ENCODE peak calls at places on chromosomes 12 and 14, in six cellular contexts. One of them, this sample, is unnamed.

GRCh38 chr12:104294845-104295674 is 8.5 kb upstream of the EID3 start:
- DNase-seq in K562: no peak
- DNase-seq in SK-N-SH: no peak
- DNase-seq in HCT116: no peak
- DNase-seq in HepG2: no peak
- DNase-seq in GM12878: no peak
- DNase-seq in this sample: no peak

GRCh38 chr12:98861232-98861631 is 216.1 kb downstream of the APAF1 start:
- DNase-seq in K562: no peak
- DNase-seq in SK-N-SH: no peak
- DNase-seq in HCT116: no peak
- DNase-seq in HepG2: no peak
- DNase-seq in GM12878: no peak
- DNase-seq in this sample: no peak

GRCh38 chr12:52857500-52857899 is 8.7 kb upstream of the KRT78 start:
- DNase-seq in K562: no peak
- DNase-seq in SK-N-SH: no peak
- DNase-seq in HCT116: no peak
- DNase-seq in HepG2: no peak
- DNase-seq in GM12878: no peak
- DNase-seq in this sample: no peak

GRCh38 chr12:116818341-116818856 is 62.8 kb downstream of the HRK start:
- DNase-seq in K562: no peak
- DNase-seq in SK-N-SH: peak
- DNase-seq in HCT116: no peak
- DNase-seq in HepG2: no peak
- DNase-seq in GM12878: no peak
- DNase-seq in this sample: no peak

GRCh38 chr14:63435838-63436237 is 107.3 kb downstream of the PPP2R5E start:
- DNase-seq in K562: no peak
- DNase-seq in SK-N-SH: no peak
- DNase-seq in HCT116: no peak
- DNase-seq in HepG2: peak
- DNase-seq in GM12878: no peak
- DNase-seq in this sample: no peak

GRCh38 chr12:13887774-13888388 is 93.5 kb downstream of the GRIN2B start:
- DNase-seq in K562: no peak
- DNase-seq in SK-N-SH: no peak
- DNase-seq in HCT116: no peak
- DNase-seq in HepG2: no peak
- DNase-seq in GM12878: no peak
- DNase-seq in this sample: no peak

GRCh38 chr12:51011960-51012359 is 14.2 kb downstream of the SLC11A2 start:
- DNase-seq in K562: peak
- DNase-seq in SK-N-SH: no peak
- DNase-seq in HCT116: no peak
- DNase-seq in HepG2: no peak
- DNase-seq in GM12878: no peak
- DNase-seq in this sample: no peak

GRCh38 chr14:64955297-64955696 is 12.8 kb upstream of the GPX2 start:
- DNase-seq in K562: no peak
- DNase-seq in SK-N-SH: no peak
- DNase-seq in HCT116: no peak
- DNase-seq in HepG2: no peak
- DNase-seq in GM12878: no peak
- DNase-seq in this sample: no peak

GRCh38 chr12:124463341-124463861 is 104.0 kb downstream of the NCOR2 start:
- DNase-seq in K562: no peak
- DNase-seq in SK-N-SH: no peak
- DNase-seq in HCT116: no peak
- DNase-seq in HepG2: no peak
- DNase-seq in GM12878: no peak
- DNase-seq in this sample: no peak

GRCh38 chr14:99572173-99572999 is 31.6 kb downstream of the CCDC85C start:
- DNase-seq in K562: peak
- DNase-seq in SK-N-SH: peak
- DNase-seq in HCT116: no peak
- DNase-seq in HepG2: no peak
- DNase-seq in GM12878: no peak
- DNase-seq in this sample: no peak

GRCh38 chr14:99573436-99574098 is 30.4 kb downstream of the CCDC85C start:
- DNase-seq in K562: no peak
- DNase-seq in SK-N-SH: no peak
- DNase-seq in HCT116: no peak
- DNase-seq in HepG2: no peak
- DNase-seq in GM12878: no peak
- DNase-seq in this sample: no peak

GRCh38 chr14:99573000-99573330 is 31.0 kb downstream of the CCDC85C start:
- DNase-seq in K562: no peak
- DNase-seq in SK-N-SH: no peak
- DNase-seq in HCT116: no peak
- DNase-seq in HepG2: no peak
- DNase-seq in GM12878: no peak
- DNase-seq in this sample: no peak

GRCh38 chr14:99575043-99576023 is 28.7 kb downstream of the CCDC85C start:
- DNase-seq in K562: peak
- DNase-seq in SK-N-SH: peak
- DNase-seq in HCT116: no peak
- DNase-seq in HepG2: peak
- DNase-seq in GM12878: no peak
- DNase-seq in this sample: no peak

DNA sequence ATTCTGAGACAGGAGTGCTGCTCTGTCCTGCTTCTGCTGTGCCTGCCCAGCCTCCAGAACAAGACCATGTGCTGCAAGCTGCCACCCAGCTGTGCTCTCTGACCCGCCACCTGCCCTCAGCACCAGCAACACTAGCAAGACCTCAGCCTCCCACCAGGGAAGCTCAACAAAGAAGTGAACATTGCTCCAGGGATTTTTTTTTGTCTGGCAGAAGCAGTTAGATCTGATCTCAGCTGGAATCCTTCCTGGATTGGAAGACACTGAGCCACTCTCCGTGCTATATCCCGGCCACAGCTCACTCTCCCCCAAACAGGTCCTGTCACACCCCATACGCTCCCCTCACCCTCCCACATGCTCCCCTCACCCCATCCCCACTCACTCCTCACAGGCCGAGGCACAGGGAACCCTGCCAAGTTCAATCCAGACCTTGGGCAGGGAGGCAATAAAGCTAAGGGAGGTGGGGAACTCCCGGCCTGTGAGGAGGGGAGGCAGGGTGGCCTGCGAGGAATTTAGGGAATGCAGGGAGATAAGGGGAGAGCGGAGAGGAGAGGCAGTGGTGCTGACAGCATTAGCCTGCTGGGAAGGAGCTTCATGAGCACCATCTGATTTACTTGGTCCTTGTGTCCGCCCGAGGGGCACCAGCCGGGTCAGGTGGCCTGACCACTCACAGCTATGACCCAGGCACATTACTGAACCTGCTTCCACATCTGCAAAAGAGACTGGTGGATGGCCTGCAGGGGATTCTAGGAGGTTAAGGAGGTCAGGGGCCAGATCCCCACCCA is 29.7 kb downstream of the CCDC85C start:
- DNase-seq in K562: no peak
- DNase-seq in SK-N-SH: peak
- DNase-seq in HCT116: no peak
- DNase-seq in HepG2: peak
- DNase-seq in GM12878: no peak
- DNase-seq in this sample: no peak
- TF ChIP-seq YY1 in K562: no peak
- TF ChIP-seq YY1 in SK-N-SH: no peak
- TF ChIP-seq YY1 in HCT116: no peak
- TF ChIP-seq YY1 in HepG2: no peak
- TF ChIP-seq YY1 in GM12878: no peak
- TF ChIP-seq YY1 in this sample: no peak

GRCh38 chr14:38139926-38140325 is 67.8 kb upstream of the SSTR1 start:
- DNase-seq in K562: no peak
- DNase-seq in SK-N-SH: no peak
- DNase-seq in HCT116: no peak
- DNase-seq in HepG2: no peak
- DNase-seq in GM12878: no peak
- DNase-seq in this sample: no peak

GRCh38 chr14:38145142-38145541 is 62.6 kb upstream of the SSTR1 start:
- DNase-seq in K562: no peak
- DNase-seq in SK-N-SH: no peak
- DNase-seq in HCT116: no peak
- DNase-seq in HepG2: no peak
- DNase-seq in GM12878: no peak
- DNase-seq in this sample: no peak

GRCh38 chr14:38143651-38144505 is 63.8 kb upstream of the SSTR1 start:
- DNase-seq in K562: no peak
- DNase-seq in SK-N-SH: no peak
- DNase-seq in HCT116: no peak
- DNase-seq in HepG2: no peak
- DNase-seq in GM12878: no peak
- DNase-seq in this sample: no peak

GRCh38 chr14:38138581-38139138 is 69.0 kb upstream of the SSTR1 start:
- DNase-seq in K562: no peak
- DNase-seq in SK-N-SH: no peak
- DNase-seq in HCT116: no peak
- DNase-seq in HepG2: no peak
- DNase-seq in GM12878: no peak
- DNase-seq in this sample: no peak

DNA sequence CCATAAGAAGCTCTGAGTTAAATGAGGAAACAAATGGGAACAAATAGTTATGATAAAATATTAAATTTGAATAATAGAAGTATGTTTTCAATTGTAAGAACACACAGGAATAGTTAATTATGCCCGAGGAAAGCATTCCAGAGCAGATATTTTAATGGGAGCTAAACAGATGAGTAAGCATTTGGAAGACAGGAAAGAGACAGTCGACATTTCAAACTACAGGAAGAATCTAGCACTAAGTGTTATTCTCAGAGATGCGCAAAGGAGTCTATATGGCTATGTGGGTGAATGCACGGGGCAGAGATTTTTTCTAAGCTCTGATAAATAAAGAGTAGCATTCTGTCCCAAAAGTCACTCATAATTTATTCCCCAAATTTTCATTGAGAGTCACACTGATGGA is 64.5 kb upstream of the SSTR1 start:
- DNase-seq in K562: no peak
- DNase-seq in SK-N-SH: no peak
- DNase-seq in HCT116: no peak
- DNase-seq in HepG2: no peak
- DNase-seq in GM12878: no peak
- DNase-seq in this sample: no peak
- TF ChIP-seq MAX in K562: no peak
- TF ChIP-seq MAX in SK-N-SH: no peak
- TF ChIP-seq MAX in HCT116: no peak
- TF ChIP-seq MAX in HepG2: no peak
- TF ChIP-seq MAX in GM12878: no peak
- TF ChIP-seq MAX in this sample: no peak

GRCh38 chr14:67975429-67975828 is 155.8 kb downstream of the RAD51B start:
- DNase-seq in K562: no peak
- DNase-seq in SK-N-SH: no peak
- DNase-seq in HCT116: no peak
- DNase-seq in HepG2: no peak
- DNase-seq in GM12878: no peak
- DNase-seq in this sample: no peak

GRCh38 chr14:67970923-67971322 is 151.3 kb downstream of the RAD51B start:
- DNase-seq in K562: no peak
- DNase-seq in SK-N-SH: no peak
- DNase-seq in HCT116: no peak
- DNase-seq in HepG2: no peak
- DNase-seq in GM12878: no peak
- DNase-seq in this sample: no peak

GRCh38 chr14:67977468-67978034 is 158.0 kb downstream of the RAD51B start:
- DNase-seq in K562: no peak
- DNase-seq in SK-N-SH: no peak
- DNase-seq in HCT116: peak
- DNase-seq in HepG2: no peak
- DNase-seq in GM12878: no peak
- DNase-seq in this sample: no peak

GRCh38 chr14:67973415-67973814 is 153.8 kb downstream of the RAD51B start:
- DNase-seq in K562: no peak
- DNase-seq in SK-N-SH: peak
- DNase-seq in HCT116: no peak
- DNase-seq in HepG2: no peak
- DNase-seq in GM12878: no peak
- DNase-seq in this sample: no peak

DNA sequence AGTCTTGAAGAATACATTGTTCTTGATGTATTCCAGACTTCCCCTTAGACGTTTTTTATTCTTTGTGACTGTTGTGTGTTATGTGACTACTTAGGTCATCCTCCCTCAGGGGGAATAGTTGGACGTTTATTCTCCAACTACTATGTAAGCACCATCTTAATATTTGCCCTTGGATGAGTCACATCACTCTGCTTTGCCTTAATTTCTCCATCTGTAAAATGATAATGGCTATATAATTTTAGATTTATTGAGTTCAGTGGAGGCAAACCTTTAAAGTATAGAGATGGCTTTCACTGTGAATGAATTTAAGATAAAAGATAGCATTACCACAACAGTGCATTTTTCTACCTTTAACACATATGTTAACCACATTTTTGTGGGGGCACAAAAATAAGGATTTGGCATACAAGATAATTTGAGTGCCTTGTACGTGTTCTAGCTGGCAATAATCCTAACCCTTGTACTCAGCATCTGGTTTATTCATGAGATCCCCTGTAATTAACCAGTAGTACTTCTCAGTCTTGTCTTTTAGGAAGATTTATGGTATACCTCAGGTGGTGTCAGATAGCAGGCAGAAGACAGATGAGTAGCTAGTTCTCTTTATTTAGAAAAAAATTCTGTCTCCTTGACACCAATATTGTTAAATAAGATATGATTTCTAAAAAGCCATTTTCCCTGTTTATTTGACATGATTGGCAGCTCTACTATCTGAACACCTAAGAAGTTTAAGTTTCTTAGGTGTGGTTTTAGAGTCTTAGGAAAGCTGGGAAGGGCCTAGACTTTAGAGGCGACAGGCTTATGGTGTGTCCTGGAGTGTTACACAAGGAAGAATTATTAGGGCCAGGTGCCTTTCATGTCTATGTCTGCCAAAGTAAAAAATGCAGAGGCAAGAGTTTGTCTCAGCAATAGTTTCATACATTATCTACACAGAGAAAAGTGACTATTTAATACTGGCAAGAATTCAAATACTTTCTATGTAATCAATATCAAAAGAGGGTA is 152.3 kb downstream of the RAD51B start:
- DNase-seq in K562: no peak
- DNase-seq in SK-N-SH: peak
- DNase-seq in HCT116: no peak
- DNase-seq in HepG2: no peak
- DNase-seq in GM12878: no peak
- DNase-seq in this sample: no peak
- TF ChIP-seq YY1 in K562: no peak
- TF ChIP-seq YY1 in SK-N-SH: no peak
- TF ChIP-seq YY1 in HCT116: no peak
- TF ChIP-seq YY1 in HepG2: no peak
- TF ChIP-seq YY1 in GM12878: no peak
- TF ChIP-seq YY1 in this sample: no peak

DNA sequence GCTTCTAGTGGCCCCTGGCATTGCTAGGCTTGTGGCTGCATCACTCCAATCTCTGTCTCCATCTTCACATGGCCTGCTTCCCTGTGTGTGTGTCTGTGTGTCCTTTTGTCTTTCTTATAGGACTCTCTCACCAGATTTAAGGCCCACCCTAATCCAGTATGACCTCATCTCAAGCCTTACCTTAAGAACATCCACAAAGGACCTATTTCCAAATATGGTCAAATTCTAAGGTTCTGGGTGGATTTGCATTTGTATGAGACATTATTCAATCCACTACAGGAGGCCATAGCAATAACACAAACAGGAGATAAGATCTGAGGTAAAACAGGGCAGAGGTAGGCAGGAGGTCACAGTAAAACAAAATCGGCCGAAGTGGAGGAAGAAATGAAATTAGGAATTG is 375.9 kb downstream of the BTG1 start:
- DNase-seq in K562: no peak
- DNase-seq in SK-N-SH: no peak
- DNase-seq in HCT116: no peak
- DNase-seq in HepG2: no peak
- DNase-seq in GM12878: no peak
- DNase-seq in this sample: no peak
- TF ChIP-seq MAX in K562: no peak
- TF ChIP-seq MAX in SK-N-SH: no peak
- TF ChIP-seq MAX in HCT116: no peak
- TF ChIP-seq MAX in HepG2: no peak
- TF ChIP-seq MAX in GM12878: no peak
- TF ChIP-seq MAX in this sample: no peak